ENCODE peak calls at places on chromosomes 3 and 15, in six cellular contexts. B is heart right ventricle, Q is WTC11, O is Peyer's patch, G is fibroblast of the aortic adventitia, V is foreskin fibroblast. Z is an unnamed sample.
A peak's percentile ranks its signal among the peaks of the same experiment; 100 is the strongest.

GRCh38 chr15:73387507-73388255 is 18.9 kb upstream of the HCN4 start:
- DNase-seq in B (no peak), Q (no peak), O (no peak), G (peak; percentile 38), V (peak; percentile 60), Z (no peak)

GRCh38 chr3:77102916-77103769 is 63.2 kb downstream of the ROBO2 start:
- DNase-seq in B (no peak), Q (no peak), O (no peak), G (no peak), V (peak; percentile 39), Z (no peak)

GRCh38 chr3:61560452-61561373 is 658 bp upstream of the PTPRG start:
- DNase-seq in B (peak; percentile 86), Q (peak; percentile 81), O (peak; percentile 47), G (peak; percentile 87), V (peak; percentile 90), Z (no peak)

GRCh38 chr3:192851821-192852352 is 65.8 kb downstream of the MB21D2 start:
- DNase-seq in B (peak; percentile 50), Q (no peak), O (peak; percentile 39), G (peak; percentile 78), V (peak; percentile 90), Z (peak; percentile 77)

GRCh38 chr3:171462224-171462623 is 2.0 kb upstream of the TNIK start:
- DNase-seq in B (no peak), Q (no peak), O (no peak), G (no peak), V (no peak), Z (no peak)

GRCh38 chr3:126849768-126850167 is 133.1 kb upstream of the PLXNA1 start:
- DNase-seq in B (no peak), Q (no peak), O (no peak), G (no peak), V (no peak), Z (no peak)

GRCh38 chr3:174330303-174330702 is 528.8 kb upstream of the NAALADL2 start:
- DNase-seq in B (no peak), Q (no peak), O (no peak), G (peak; percentile 95), V (peak; percentile 92), Z (no peak)

GRCh38 chr15:74642724-74643367 is 27.2 kb downstream of the CLK3 start:
- DNase-seq in B (no peak), Q (peak; percentile 43), O (no peak), G (peak; percentile 74), V (no peak), Z (no peak)

GRCh38 chr3:59308684-59309083 is 258.9 kb upstream of the CFAP20DC start:
- DNase-seq in B (no peak), Q (peak; percentile 15), O (no peak), G (no peak), V (no peak), Z (no peak)

GRCh38 chr3:5767304-5767703 is 579.8 kb downstream of the EDEM1 start:
- DNase-seq in B (no peak), Q (no peak), O (no peak), G (no peak), V (peak; percentile 0), Z (no peak)

GRCh38 chr3:168996622-168997021 is 666.9 kb downstream of the MECOM start:
- DNase-seq in B (no peak), Q (no peak), O (no peak), G (peak; percentile 36), V (no peak), Z (no peak)

GRCh38 chr3:96449803-96450202 is 364.6 kb upstream of the EPHA6 start:
- DNase-seq in B (no peak), Q (no peak), O (no peak), G (no peak), V (no peak), Z (no peak)

GRCh38 chr15:39167114-39168058 is 413.5 kb upstream of the THBS1 start:
- DNase-seq in B (no peak), Q (no peak), O (no peak), G (peak; percentile 82), V (no peak), Z (no peak)

GRCh38 chr3:110900583-110900982 is 171.0 kb upstream of the NECTIN3 start:
- DNase-seq in B (no peak), Q (no peak), O (no peak), G (peak; percentile 3), V (peak; percentile 64), Z (no peak)

GRCh38 chr3:156332304-156332703 is 211.9 kb downstream of the KCNAB1 start:
- DNase-seq in B (no peak), Q (no peak), O (no peak), G (no peak), V (no peak), Z (no peak)

GRCh38 chr3:47512416-47513124 is 942 bp downstream of the ELP6 start:
- DNase-seq in B (peak; percentile 10), Q (no peak), O (peak; percentile 29), G (peak; percentile 25), V (peak; percentile 47), Z (no peak)

GRCh38 chr15:74322558-74323180 is 44.8 kb downstream of the CYP11A1 start:
- DNase-seq in B (peak; percentile 62), Q (peak; percentile 85), O (peak; percentile 59), G (peak; percentile 68), V (peak; percentile 83), Z (no peak)

GRCh38 chr15:40487816-40488682 is 17.3 kb downstream of the CHST14 start:
- DNase-seq in B (no peak), Q (no peak), O (no peak), G (no peak), V (no peak), Z (no peak)

GRCh38 chr3:37824954-37825328 is 36.7 kb upstream of the CTDSPL start:
- DNase-seq in B (no peak), Q (no peak), O (no peak), G (no peak), V (no peak), Z (no peak)

GRCh38 chr3:58530354-58530865 is 6.6 kb downstream of the ACOX2 start:
- DNase-seq in B (no peak), Q (no peak), O (no peak), G (no peak), V (no peak), Z (no peak)

GRCh38 chr3:197752107-197752506 is 2.4 kb downstream of the FYTTD1 start:
- DNase-seq in B (no peak), Q (no peak), O (no peak), G (no peak), V (no peak), Z (no peak)

GRCh38 chr3:178010306-178010705 is 525.9 kb upstream of the KCNMB2 start:
- DNase-seq in B (no peak), Q (no peak), O (no peak), G (no peak), V (no peak), Z (no peak)

GRCh38 chr15:73902121-73903020 is 23.9 kb upstream of the LOXL1 start:
- DNase-seq in B (no peak), Q (no peak), O (no peak), G (no peak), V (no peak), Z (no peak)

GRCh38 chr3:196174652-196175051 is 36.5 kb downstream of the ZDHHC19 start:
- DNase-seq in B (no peak), Q (no peak), O (no peak), G (no peak), V (no peak), Z (no peak)

GRCh38 chr3:32699429-32699828 is 14.4 kb downstream of the CNOT10 start:
- DNase-seq in B (no peak), Q (no peak), O (no peak), G (no peak), V (no peak), Z (no peak)

GRCh38 chr3:156635973-156636372 is 38.4 kb upstream of the TIPARP start:
- DNase-seq in B (no peak), Q (no peak), O (no peak), G (no peak), V (no peak), Z (no peak)

GRCh38 chr3:50316657-50317242 is 5.8 kb downstream of the HYAL2 start:
- DNase-seq in B (no peak), Q (no peak), O (no peak), G (no peak), V (no peak), Z (no peak)

GRCh38 chr15:101250331-101250730 is 1.5 kb downstream of the CHSY1 start:
- DNase-seq in B (no peak), Q (no peak), O (no peak), G (peak; percentile 94), V (peak; percentile 82), Z (no peak)

GRCh38 chr3:46613313-46614005 is 1.1 kb downstream of the FAM240A start:
- DNase-seq in B (no peak), Q (no peak), O (no peak), G (no peak), V (no peak), Z (no peak)

GRCh38 chr3:135499426-135499825 is 466.1 kb upstream of the PPP2R3A start:
- DNase-seq in B (no peak), Q (no peak), O (no peak), G (no peak), V (no peak), Z (no peak)

GRCh38 chr3:64382171-64382570 is 156.9 kb upstream of the PRICKLE2 start:
- DNase-seq in B (no peak), Q (no peak), O (no peak), G (peak; percentile 13), V (no peak), Z (no peak)
- TF ChIP-seq CTCF in B (no peak), Q (no peak), O (no peak), G (no peak), V (no peak), Z (no peak)

GRCh38 chr15:96395687-96396086 is 65.2 kb downstream of the NR2F2 start:
- DNase-seq in B (no peak), Q (no peak), O (no peak), G (no peak), V (no peak), Z (no peak)
- TF ChIP-seq CTCF in B (no peak), Q (no peak), O (no peak), G (no peak), V (no peak), Z (no peak)

DNA sequence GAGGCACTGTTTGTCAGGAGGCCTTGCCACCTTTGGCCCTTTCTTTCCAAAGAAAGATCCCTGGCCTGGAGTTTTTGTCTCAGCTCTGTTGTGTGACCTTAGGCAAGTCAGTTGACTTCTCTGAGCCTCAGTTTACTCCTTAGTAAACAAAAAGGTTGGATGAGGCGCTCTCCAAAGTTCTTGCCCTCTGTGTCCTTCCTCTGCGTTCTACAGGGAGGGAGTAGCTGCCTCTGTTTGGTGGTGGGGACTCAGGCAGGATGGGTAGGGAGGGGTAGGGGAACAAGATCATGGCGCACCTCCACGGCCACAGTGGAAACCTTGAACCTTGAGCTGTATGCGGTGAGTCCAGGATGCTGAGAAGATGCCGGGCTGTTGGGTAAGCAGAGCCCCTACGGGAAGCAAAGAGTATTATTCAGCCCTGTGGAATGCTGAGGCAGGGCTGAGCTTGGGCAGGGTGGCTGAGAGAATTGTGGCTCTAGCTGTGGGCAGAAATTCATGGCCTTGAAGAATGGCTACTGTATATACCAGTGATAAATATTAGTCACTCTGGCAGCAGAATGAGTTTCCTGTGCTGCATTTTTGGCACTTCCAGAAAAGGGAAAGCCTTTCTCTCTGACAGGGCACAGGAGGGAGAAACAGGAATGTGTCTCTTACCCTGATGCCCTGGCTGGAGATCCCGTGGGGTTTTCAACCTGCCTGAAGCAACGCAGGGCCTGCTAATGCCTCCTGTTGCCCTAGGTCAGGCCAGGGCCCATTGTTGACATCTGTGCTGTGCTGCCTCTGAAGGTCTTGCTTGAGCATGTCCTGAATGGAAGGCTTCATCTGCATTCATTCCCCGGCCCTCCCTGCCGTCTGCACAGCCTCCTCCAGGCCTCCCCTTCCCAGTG is 39.9 kb downstream of the SMAD3 start:
- DNase-seq in B (no peak), Q (no peak), O (no peak), G (peak; percentile 98), V (peak; percentile 97), Z (no peak)
- TF ChIP-seq CTCF in B (no peak), Q (no peak), O (no peak), G (peak; percentile 40), V (no peak), Z (no peak)

GRCh38 chr15:88871313-88871712 is 24.0 kb downstream of the HAPLN3 start:
- DNase-seq in B (no peak), Q (no peak), O (no peak), G (no peak), V (no peak), Z (no peak)
- TF ChIP-seq CTCF in B (no peak), Q (peak; percentile 1), O (no peak), G (no peak), V (no peak), Z (no peak)

Z was measured in CD14-positive monocyte.